ENCODE peak calls at places on chromosomes 11 and 22, in six cellular contexts. V is BE2C, P is fibroblast of lung, O is pancreas, J is AG04450, L is ovary. G is an unnamed sample. For H3K27me3, the result is how much of the 10 kb centered on the place peaks cover.

GRCh38 chr11:3709977-3710376 is 38.8 kb upstream of the CHRNA10 start:
- DNase-seq in V (no peak), P (peak), O (no peak), J (no peak), L (no peak), G (no peak)

GRCh38 chr22:22558972-22559603 is at the start of gene PRAME:
- DNase-seq in V (peak), P (peak), O (peak), J (no peak), L (peak), G (peak)

GRCh38 chr22:21712751-21713427 is 22.7 kb downstream of the YPEL1 start:
- DNase-seq in V (peak), P (peak), O (no peak), J (peak), L (peak), G (peak)

GRCh38 chr11:121366038-121366437 is 73.5 kb downstream of the SC5D start:
- DNase-seq in V (no peak), P (no peak), O (no peak), J (no peak), L (no peak), G (no peak)

GRCh38 chr22:38139901-38140300 is 29.4 kb upstream of the BAIAP2L2 start:
- DNase-seq in V (no peak), P (no peak), O (no peak), J (no peak), L (no peak), G (no peak)

GRCh38 chr11:62217191-62217748 is 8.8 kb downstream of the SCGB2A1 start:
- DNase-seq in V (no peak), P (peak), O (no peak), J (no peak), L (no peak), G (no peak)

GRCh38 chr11:124415356-124415923 is 9.2 kb downstream of the OR8B4 start:
- DNase-seq in V (no peak), P (peak), O (no peak), J (peak), L (no peak), G (no peak)

GRCh38 chr22:45312856-45313255 is 3.1 kb downstream of the FAM118A start:
- DNase-seq in V (no peak), P (no peak), O (no peak), J (no peak), L (no peak), G (no peak)

GRCh38 chr11:86737752-86738151 is 62.6 kb upstream of the PRSS23 start:
- DNase-seq in V (no peak), P (peak), O (no peak), J (no peak), L (no peak), G (peak)

GRCh38 chr11:45678962-45679361 is 13.5 kb upstream of the CHST1 start:
- DNase-seq in V (no peak), P (no peak), O (no peak), J (no peak), L (no peak), G (no peak)

GRCh38 chr11:63595296-63595695 is 18.9 kb downstream of the PLAAT3 start:
- DNase-seq in V (no peak), P (no peak), O (no peak), J (no peak), L (no peak), G (peak)

GRCh38 chr11:130160460-130161090 is 993 bp downstream of the ST14 start:
- DNase-seq in V (no peak), P (no peak), O (no peak), J (no peak), L (no peak), G (no peak)

GRCh38 chr22:20128619-20128901 is 3.0 kb upstream of the ZDHHC8 start:
- DNase-seq in V (no peak), P (no peak), O (no peak), J (no peak), L (no peak), G (no peak)

GRCh38 chr11:43222215-43222614 is 89.6 kb upstream of the API5 start:
- DNase-seq in V (no peak), P (no peak), O (no peak), J (no peak), L (no peak), G (no peak)

GRCh38 chr11:128336203-128336602 is 251.2 kb downstream of the ETS1 start:
- DNase-seq in V (peak), P (peak), O (no peak), J (no peak), L (no peak), G (peak)

GRCh38 chr11:86940122-86940777 is 14.9 kb downstream of the FZD4 start:
- DNase-seq in V (no peak), P (peak), O (no peak), J (no peak), L (peak), G (peak)

GRCh38 chr11:47443028-47443700 is 5.8 kb downstream of the RAPSN start:
- DNase-seq in V (peak), P (no peak), O (no peak), J (no peak), L (no peak), G (no peak)

GRCh38 chr11:65558002-65558784 is at the start of gene LTBP3:
- DNase-seq in V (peak), P (peak), O (peak), J (no peak), L (peak), G (peak)

GRCh38 chr22:28829358-28830181 is 29.2 kb upstream of the XBP1 start:
- DNase-seq in V (peak), P (peak), O (peak), J (peak), L (peak), G (peak)

GRCh38 chr11:75338516-75339218 is 12.8 kb downstream of the ARRB1 start:
- DNase-seq in V (peak), P (no peak), O (peak), J (no peak), L (no peak), G (no peak)

GRCh38 chr11:87235366-87235765 is 197.6 kb downstream of the TMEM135 start:
- DNase-seq in V (no peak), P (no peak), O (no peak), J (no peak), L (no peak), G (no peak)

GRCh38 chr22:47307812-47308211 is 545.4 kb downstream of the TBC1D22A start:
- DNase-seq in V (no peak), P (peak), O (no peak), J (peak), L (no peak), G (no peak)

GRCh38 chr22:39360674-39361413 is 11.1 kb downstream of the SYNGR1 start:
- DNase-seq in V (no peak), P (no peak), O (no peak), J (no peak), L (no peak), G (no peak)

GRCh38 chr22:25072406-25072805 is 119.9 kb downstream of the KIAA1671 start:
- DNase-seq in V (no peak), P (no peak), O (no peak), J (no peak), L (no peak), G (no peak)
- H3K4me3 ChIP-seq in V (no peak), P (no peak), O (no peak), J (no peak), L (no peak), G (no peak)

GRCh38 chr22:27298387-27299141 is 503.0 kb downstream of the MN1 start:
- DNase-seq in V (no peak), P (no peak), O (no peak), J (no peak), L (no peak), G (no peak)

GRCh38 chr22:27303718-27304117 is 497.8 kb downstream of the MN1 start:
- DNase-seq in V (no peak), P (no peak), O (no peak), J (no peak), L (no peak), G (no peak)

GRCh38 chr22:27299181-27300085 is 502.1 kb downstream of the MN1 start:
- DNase-seq in V (no peak), P (no peak), O (no peak), J (no peak), L (no peak), G (no peak)

GRCh38 chr22:27300661-27301285 is 500.8 kb downstream of the MN1 start:
- DNase-seq in V (no peak), P (no peak), O (no peak), J (no peak), L (no peak), G (no peak)

DNA sequence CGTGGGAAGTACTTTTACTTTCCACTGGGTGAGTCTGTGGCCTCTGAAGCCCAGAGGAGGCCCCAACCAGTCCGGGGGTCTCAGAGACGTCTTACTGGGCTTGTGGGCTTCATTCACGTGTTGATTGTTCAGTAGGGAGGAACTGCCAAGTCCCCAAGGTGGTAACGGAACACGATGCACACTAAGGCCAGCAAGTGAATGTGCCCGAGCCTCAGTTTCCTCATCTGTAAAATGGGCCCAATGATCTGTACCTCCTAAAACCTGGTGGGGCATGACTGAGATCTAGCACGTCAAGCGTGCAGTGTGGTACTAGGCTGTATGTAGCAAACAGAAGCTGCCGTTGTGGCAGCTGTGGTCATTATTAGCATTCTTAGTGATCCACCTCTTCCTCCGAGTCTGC is 499.1 kb downstream of the MN1 start:
- DNase-seq in V (no peak), P (no peak), O (no peak), J (no peak), L (no peak), G (no peak)
- H3K27me3 ChIP-seq in V (under half), P (under half), O (under half), J (under half), L (under half), G (under half)

GRCh38 chr11:111097191-111097590 is 148.3 kb upstream of the POU2AF2 start:
- DNase-seq in V (peak), P (peak), O (no peak), J (peak), L (peak), G (peak)
- H3K4me3 ChIP-seq in V (peak), P (peak), O (peak), J (peak), L (no peak), G (peak)

GRCh38 chr11:17548444-17548843 is 1.4 kb downstream of the OTOG start:
- DNase-seq in V (no peak), P (no peak), O (no peak), J (no peak), L (no peak), G (no peak)

GRCh38 chr11:17546240-17546639 is 819 bp upstream of the OTOG start:
- DNase-seq in V (no peak), P (no peak), O (no peak), J (no peak), L (no peak), G (no peak)

GRCh38 chr11:17544181-17544622 is at the start of gene USH1C:
- DNase-seq in V (no peak), P (no peak), O (peak), J (no peak), L (no peak), G (peak)

GRCh38 chr11:17547932-17548331 is 873 bp downstream of the OTOG start:
- DNase-seq in V (no peak), P (no peak), O (no peak), J (no peak), L (no peak), G (no peak)

GRCh38 chr11:17547051-17547577 is at the start of gene OTOG:
- DNase-seq in V (peak), P (no peak), O (no peak), J (no peak), L (no peak), G (peak)
- H3K27me3 ChIP-seq in V (under half), P (under half), O (under half), J (under half), L (under half), G (under half)

GRCh38 chr22:32780726-32781310 is 20.7 kb upstream of the TIMP3 start:
- DNase-seq in V (no peak), P (no peak), O (no peak), J (no peak), L (no peak), G (no peak)
- H3K4me3 ChIP-seq in V (no peak), P (no peak), O (no peak), J (no peak), L (no peak), G (no peak)

GRCh38 chr11:57481315-57481714 is 21.0 kb downstream of the RTN4RL2 start:
- DNase-seq in V (no peak), P (no peak), O (no peak), J (no peak), L (no peak), G (no peak)

GRCh38 chr11:57481915-57482781 is 21.8 kb downstream of the RTN4RL2 start:
- DNase-seq in V (no peak), P (no peak), O (peak), J (no peak), L (no peak), G (no peak)

GRCh38 chr11:57479925-57480324 is 19.6 kb downstream of the RTN4RL2 start:
- DNase-seq in V (no peak), P (no peak), O (no peak), J (no peak), L (no peak), G (no peak)

GRCh38 chr11:57478971-57479663 is 18.8 kb downstream of the RTN4RL2 start:
- DNase-seq in V (no peak), P (no peak), O (peak), J (no peak), L (no peak), G (no peak)

DNA sequence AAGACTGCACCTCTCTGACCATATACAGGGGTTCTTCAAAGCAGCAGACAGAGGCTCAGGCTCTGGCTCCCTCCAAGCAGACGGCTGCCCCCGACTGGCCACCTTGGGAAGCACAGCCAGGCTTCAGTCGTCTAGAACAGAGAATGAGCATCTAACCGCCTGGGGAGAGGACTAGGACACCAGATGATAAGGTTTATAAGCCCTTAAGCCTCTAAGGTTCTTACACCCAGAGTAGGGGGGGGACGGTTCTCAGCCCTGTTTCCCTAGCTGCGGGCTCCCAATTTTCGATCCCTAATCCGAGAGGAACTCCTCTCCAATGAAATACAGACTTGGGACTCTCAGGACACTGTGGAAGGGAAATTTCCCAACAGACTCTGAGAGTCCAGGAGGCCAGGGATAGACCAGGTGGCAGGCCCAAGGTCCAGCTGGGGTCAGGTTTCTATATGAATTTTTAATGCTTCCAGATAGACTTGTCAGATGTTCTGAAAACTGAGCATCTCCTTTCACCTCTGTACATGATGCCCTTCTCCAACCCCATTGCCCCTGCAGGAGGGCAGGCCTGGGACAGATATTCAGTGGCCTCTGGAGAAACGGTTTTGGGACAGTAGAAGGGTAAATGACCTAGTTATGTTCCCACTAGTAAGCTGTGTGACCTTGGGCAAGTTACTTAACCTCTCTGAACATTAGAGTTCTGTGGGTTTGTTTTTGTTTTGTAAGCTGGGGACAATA is 20.2 kb downstream of the RTN4RL2 start:
- DNase-seq in V (peak), P (peak), O (peak), J (no peak), L (peak), G (no peak)
- H3K27me3 ChIP-seq in V (under half), P (under half), O (under half), J (under half), L (under half), G (under half)

GRCh38 chr11:2221024-2221423 is 49.4 kb downstream of the ASCL2 start:
- DNase-seq in V (no peak), P (no peak), O (no peak), J (no peak), L (no peak), G (no peak)

GRCh38 chr11:2217211-2218081 is 45.8 kb upstream of the TH start:
- DNase-seq in V (no peak), P (no peak), O (peak), J (no peak), L (no peak), G (no peak)

GRCh38 chr11:2218234-2218633 is 46.6 kb upstream of the TH start:
- DNase-seq in V (no peak), P (no peak), O (no peak), J (no peak), L (no peak), G (no peak)

GRCh38 chr11:2220173-2220771 is 48.7 kb upstream of the TH start:
- DNase-seq in V (no peak), P (no peak), O (no peak), J (no peak), L (no peak), G (no peak)

GRCh38 chr11:2219318-2220017 is 47.9 kb upstream of the TH start:
- DNase-seq in V (no peak), P (no peak), O (no peak), J (no peak), L (no peak), G (no peak)
- H3K4me3 ChIP-seq in V (no peak), P (no peak), O (no peak), J (no peak), L (no peak), G (no peak)

GRCh38 chr11:57181678-57182305 is at the start of gene LRRC55:
- DNase-seq in V (no peak), P (no peak), O (no peak), J (no peak), L (no peak), G (no peak)
- H3K27me3 ChIP-seq in V (under half), P (under half), O (under half), J (under half), L (under half), G (under half)

DNA sequence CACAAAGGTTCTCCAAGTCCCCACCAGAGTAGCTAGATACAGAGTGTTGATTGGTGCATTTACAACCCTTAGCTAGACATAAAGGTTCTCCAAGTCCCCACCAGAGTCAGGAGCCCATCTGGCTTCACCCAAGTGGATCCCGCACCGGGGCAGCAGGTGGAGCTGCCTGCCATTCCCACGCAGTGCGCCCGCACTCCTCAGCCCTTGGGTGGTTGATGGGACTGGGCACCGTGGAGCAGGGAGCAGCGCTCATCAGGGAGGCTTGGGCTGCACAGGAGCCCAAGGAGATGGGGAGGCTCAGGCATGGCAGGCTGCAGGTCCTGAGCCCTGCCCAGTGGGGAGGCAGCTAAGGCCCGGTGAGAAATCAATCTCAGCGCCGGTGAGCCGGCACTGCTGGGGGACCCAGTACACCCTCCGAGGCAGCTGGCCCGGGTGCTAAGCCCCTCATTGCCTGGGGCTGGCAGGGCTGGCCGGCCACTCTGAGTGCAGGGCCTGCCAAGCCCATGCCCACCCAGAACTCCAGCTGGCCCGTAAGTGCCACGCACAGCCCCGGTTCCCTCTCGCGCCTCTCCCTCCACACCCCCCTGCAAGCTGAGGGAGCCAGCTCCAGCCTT is 404.1 kb downstream of the METTL15 start:
- DNase-seq in V (no peak), P (no peak), O (peak), J (no peak), L (no peak), G (no peak)
- H3K4me3 ChIP-seq in V (no peak), P (no peak), O (no peak), J (no peak), L (no peak), G (no peak)

GRCh38 chr22:18126606-18127005 is 16.0 kb downstream of the TUBA8 start:
- DNase-seq in V (no peak), P (no peak), O (no peak), J (no peak), L (no peak), G (no peak)
- H3K27me3 ChIP-seq in V (under half), P (under half), O (under half), J (under half), L (under half), G (under half)

G was measured in MG63.